ENCODE peak calls at places on chromosome 17, in four cellular contexts. I is amygdala, D is left cardiac atrium, L is HS-5. H is an unnamed sample.

GRCh38 chr17:40598021-40598927 is 33.0 kb upstream of the CCR7 start:
- DNase-seq in I (no peak), D (no peak), L (no peak), H (no peak)

GRCh38 chr17:60231234-60231633 is 81.5 kb downstream of the CA4 start:
- DNase-seq in I (no peak), D (no peak), L (no peak), H (no peak)

GRCh38 chr17:82315703-82316358 is 1.6 kb downstream of the CD7 start:
- DNase-seq in I (no peak), D (no peak), L (no peak), H (no peak)

GRCh38 chr17:37405955-37406634 is 541 bp downstream of the ACACA start:
- DNase-seq in I (no peak), D (no peak), L (no peak), H (no peak)

GRCh38 chr17:4116516-4116915 is 26.3 kb downstream of the ZZEF1 start:
- DNase-seq in I (no peak), D (no peak), L (no peak), H (no peak)

GRCh38 chr17:80330276-80330675 is 69.6 kb downstream of the RNF213 start:
- DNase-seq in I (no peak), D (no peak), L (no peak), H (no peak)

GRCh38 chr17:10013360-10014112 is 108.5 kb upstream of the RCVRN start:
- DNase-seq in I (no peak), D (no peak), L (no peak), H (no peak)

GRCh38 chr17:38701504-38702165 is 3.4 kb upstream of the MLLT6 start:
- DNase-seq in I (no peak), D (no peak), L (no peak), H (no peak)

GRCh38 chr17:75394332-75394918 is 11.1 kb downstream of the GRB2 start:
- DNase-seq in I (no peak), D (no peak), L (no peak), H (no peak)

GRCh38 chr17:9386401-9386800 is 189.2 kb downstream of the STX8 start:
- DNase-seq in I (no peak), D (no peak), L (no peak), H (no peak)

GRCh38 chr17:8225813-8226535 is 15.6 kb upstream of the AURKB start:
- DNase-seq in I (peak; percentile 36), D (peak; percentile 44), L (no peak), H (no peak)

GRCh38 chr17:49361129-49361901 is 735 bp downstream of the ZNF652 start:
- DNase-seq in I (no peak), D (peak; percentile 53), L (peak; percentile 38), H (peak; percentile 11)

GRCh38 chr17:38539386-38539785 is 66.4 kb downstream of the SRCIN1 start:
- DNase-seq in I (no peak), D (no peak), L (no peak), H (no peak)

GRCh38 chr17:10614536-10615155 is 42.5 kb downstream of the MYH3 start:
- DNase-seq in I (no peak), D (peak; percentile 27), L (no peak), H (peak; percentile 29)

GRCh38 chr17:5662409-5663150 is 78.3 kb upstream of the NLRP1 start:
- DNase-seq in I (no peak), D (no peak), L (no peak), H (no peak)

GRCh38 chr17:79627766-79628690 is 17.2 kb upstream of the RBFOX3 start:
- DNase-seq in I (no peak), D (peak; percentile 3), L (no peak), H (peak; percentile 1)

GRCh38 chr17:59804910-59805381 is 87.8 kb downstream of the TUBD1 start:
- DNase-seq in I (no peak), D (no peak), L (no peak), H (no peak)

GRCh38 chr17:42133461-42134041 is 10.9 kb downstream of the HSPB9 start:
- DNase-seq in I (no peak), D (no peak), L (no peak), H (no peak)

GRCh38 chr17:79082311-79083190 is 7.9 kb downstream of the ENGASE start:
- DNase-seq in I (no peak), D (peak; percentile 52), L (no peak), H (peak; percentile 52)

GRCh38 chr17:81032641-81033422 is 2.1 kb upstream of the BAIAP2 start:
- DNase-seq in I (no peak), D (no peak), L (no peak), H (no peak)

GRCh38 chr17:75566456-75567233 is 21.0 kb upstream of the MYO15B start:
- DNase-seq in I (no peak), D (no peak), L (no peak), H (no peak)

GRCh38 chr17:35871415-35871814 is 2.7 kb upstream of the HEATR9 start:
- DNase-seq in I (no peak), D (peak; percentile 27), L (no peak), H (no peak)

GRCh38 chr17:46818319-46818928 is at the start of gene WNT3:
- DNase-seq in I (no peak), D (peak; percentile 38), L (no peak), H (no peak)

GRCh38 chr17:20733923-20734322 is 154.4 kb downstream of the CDRT15L2 start:
- DNase-seq in I (no peak), D (no peak), L (no peak), H (no peak)

GRCh38 chr17:2416010-2416734 is 15.3 kb upstream of the MNT start:
- DNase-seq in I (peak; percentile 92), D (peak; percentile 88), L (peak; percentile 64), H (peak; percentile 90)

GRCh38 chr17:77125432-77125901 is 15.3 kb upstream of the SEC14L1 start:
- DNase-seq in I (no peak), D (no peak), L (peak; percentile 97), H (no peak)

H was measured in heart right ventricle.